ENCODE peak calls at places on chromosomes 6 and 20, in eight cellular contexts. One of them, this sample, is unnamed.

GRCh38 chr6:139568157-139568955 is 193.9 kb upstream of the CITED2 start:
- DNase-seq in hippocampal formation: no peak
- DNase-seq in head of caudate nucleus: no peak
- DNase-seq in anterior cingulate cortex: no peak
- DNase-seq in NCI-H345: no peak
- DNase-seq in PC-9: no peak
- DNase-seq in iris pigment epithelial cell: no peak
- DNase-seq in HS-5: no peak
- DNase-seq in this sample: no peak

GRCh38 chr6:139355172-139355571 is 19.3 kb downstream of the CITED2 start:
- DNase-seq in hippocampal formation: no peak
- DNase-seq in head of caudate nucleus: no peak
- DNase-seq in anterior cingulate cortex: no peak
- DNase-seq in NCI-H345: no peak
- DNase-seq in PC-9: no peak
- DNase-seq in iris pigment epithelial cell: no peak
- DNase-seq in HS-5: no peak
- DNase-seq in this sample: no peak

GRCh38 chr6:27605401-27606342 is 132.8 kb upstream of the ZNF184 start:
- DNase-seq in hippocampal formation: no peak
- DNase-seq in head of caudate nucleus: no peak
- DNase-seq in anterior cingulate cortex: no peak
- DNase-seq in NCI-H345: no peak
- DNase-seq in PC-9: peak; percentile 83
- DNase-seq in iris pigment epithelial cell: peak; percentile 86
- DNase-seq in HS-5: peak; percentile 82
- DNase-seq in this sample: no peak

GRCh38 chr6:166495487-166496314 is 90.8 kb downstream of the RAMACL start:
- DNase-seq in hippocampal formation: no peak
- DNase-seq in head of caudate nucleus: no peak
- DNase-seq in anterior cingulate cortex: no peak
- DNase-seq in NCI-H345: no peak
- DNase-seq in PC-9: no peak
- DNase-seq in iris pigment epithelial cell: no peak
- DNase-seq in HS-5: no peak
- DNase-seq in this sample: no peak

GRCh38 chr6:35024601-35025054 is 116.5 kb downstream of the TCP11 start:
- DNase-seq in hippocampal formation: peak; percentile 42
- DNase-seq in head of caudate nucleus: peak; percentile 63
- DNase-seq in anterior cingulate cortex: no peak
- DNase-seq in NCI-H345: peak; percentile 77
- DNase-seq in PC-9: peak; percentile 61
- DNase-seq in iris pigment epithelial cell: peak; percentile 62
- DNase-seq in HS-5: peak; percentile 13
- DNase-seq in this sample: no peak

GRCh38 chr6:111114484-111114883 is 27.2 kb downstream of the SLC16A10 start:
- DNase-seq in hippocampal formation: no peak
- DNase-seq in head of caudate nucleus: no peak
- DNase-seq in anterior cingulate cortex: no peak
- DNase-seq in NCI-H345: no peak
- DNase-seq in PC-9: no peak
- DNase-seq in iris pigment epithelial cell: peak; percentile 36
- DNase-seq in HS-5: no peak
- DNase-seq in this sample: no peak

GRCh38 chr6:20680697-20681165 is 146.5 kb downstream of the CDKAL1 start:
- DNase-seq in hippocampal formation: no peak
- DNase-seq in head of caudate nucleus: no peak
- DNase-seq in anterior cingulate cortex: no peak
- DNase-seq in NCI-H345: no peak
- DNase-seq in PC-9: no peak
- DNase-seq in iris pigment epithelial cell: peak; percentile 37
- DNase-seq in HS-5: no peak
- DNase-seq in this sample: no peak

GRCh38 chr20:21301940-21302644 is 1.0 kb upstream of the XRN2 start:
- DNase-seq in hippocampal formation: no peak
- DNase-seq in head of caudate nucleus: no peak
- DNase-seq in anterior cingulate cortex: no peak
- DNase-seq in NCI-H345: no peak
- DNase-seq in PC-9: no peak
- DNase-seq in iris pigment epithelial cell: no peak
- DNase-seq in HS-5: no peak
- DNase-seq in this sample: no peak

GRCh38 chr20:3714092-3714491 is 1.7 kb upstream of the SIGLEC1 start:
- DNase-seq in hippocampal formation: peak; percentile 14
- DNase-seq in head of caudate nucleus: no peak
- DNase-seq in anterior cingulate cortex: no peak
- DNase-seq in NCI-H345: no peak
- DNase-seq in PC-9: no peak
- DNase-seq in iris pigment epithelial cell: no peak
- DNase-seq in HS-5: no peak
- DNase-seq in this sample: no peak

GRCh38 chr6:53066059-53066406 is 829 bp downstream of the FBXO9 start:
- DNase-seq in hippocampal formation: no peak
- DNase-seq in head of caudate nucleus: peak; percentile 33
- DNase-seq in anterior cingulate cortex: peak; percentile 37
- DNase-seq in NCI-H345: peak; percentile 34
- DNase-seq in PC-9: peak; percentile 29
- DNase-seq in iris pigment epithelial cell: peak; percentile 36
- DNase-seq in HS-5: no peak
- DNase-seq in this sample: no peak

GRCh38 chr6:13355969-13356368 is 27.6 kb upstream of the TBC1D7 start:
- DNase-seq in hippocampal formation: no peak
- DNase-seq in head of caudate nucleus: no peak
- DNase-seq in anterior cingulate cortex: no peak
- DNase-seq in NCI-H345: no peak
- DNase-seq in PC-9: no peak
- DNase-seq in iris pigment epithelial cell: no peak
- DNase-seq in HS-5: no peak
- DNase-seq in this sample: no peak

GRCh38 chr20:45450097-45450818 is 19.3 kb upstream of the WFDC2 start:
- DNase-seq in hippocampal formation: no peak
- DNase-seq in head of caudate nucleus: peak; percentile 16
- DNase-seq in anterior cingulate cortex: no peak
- DNase-seq in NCI-H345: peak; percentile 33
- DNase-seq in PC-9: no peak
- DNase-seq in iris pigment epithelial cell: peak; percentile 54
- DNase-seq in HS-5: peak; percentile 23
- DNase-seq in this sample: no peak

GRCh38 chr6:110618591-110619267 is 142.3 kb upstream of the SLC22A16 start:
- DNase-seq in hippocampal formation: no peak
- DNase-seq in head of caudate nucleus: peak; percentile 36
- DNase-seq in anterior cingulate cortex: no peak
- DNase-seq in NCI-H345: no peak
- DNase-seq in PC-9: no peak
- DNase-seq in iris pigment epithelial cell: peak; percentile 22
- DNase-seq in HS-5: no peak
- DNase-seq in this sample: no peak

GRCh38 chr20:40195742-40196141 is 493.3 kb downstream of the MAFB start:
- DNase-seq in hippocampal formation: no peak
- DNase-seq in head of caudate nucleus: no peak
- DNase-seq in anterior cingulate cortex: no peak
- DNase-seq in NCI-H345: no peak
- DNase-seq in PC-9: no peak
- DNase-seq in iris pigment epithelial cell: no peak
- DNase-seq in HS-5: no peak
- DNase-seq in this sample: no peak

GRCh38 chr6:84050408-84050807 is 16.8 kb downstream of the MRAP2 start:
- DNase-seq in hippocampal formation: no peak
- DNase-seq in head of caudate nucleus: no peak
- DNase-seq in anterior cingulate cortex: no peak
- DNase-seq in NCI-H345: no peak
- DNase-seq in PC-9: no peak
- DNase-seq in iris pigment epithelial cell: no peak
- DNase-seq in HS-5: no peak
- DNase-seq in this sample: no peak

GRCh38 chr20:41499961-41500725 is 118.0 kb downstream of the CHD6 start:
- DNase-seq in hippocampal formation: no peak
- DNase-seq in head of caudate nucleus: no peak
- DNase-seq in anterior cingulate cortex: no peak
- DNase-seq in NCI-H345: peak; percentile 87
- DNase-seq in PC-9: no peak
- DNase-seq in iris pigment epithelial cell: peak; percentile 66
- DNase-seq in HS-5: no peak
- DNase-seq in this sample: no peak

GRCh38 chr6:80605165-80605989 is 498.9 kb downstream of the BCKDHB start:
- DNase-seq in hippocampal formation: no peak
- DNase-seq in head of caudate nucleus: no peak
- DNase-seq in anterior cingulate cortex: no peak
- DNase-seq in NCI-H345: peak; percentile 33
- DNase-seq in PC-9: no peak
- DNase-seq in iris pigment epithelial cell: peak; percentile 69
- DNase-seq in HS-5: peak; percentile 64
- DNase-seq in this sample: no peak

GRCh38 chr6:139539852-139540251 is 165.4 kb upstream of the CITED2 start:
- DNase-seq in hippocampal formation: no peak
- DNase-seq in head of caudate nucleus: no peak
- DNase-seq in anterior cingulate cortex: no peak
- DNase-seq in NCI-H345: no peak
- DNase-seq in PC-9: peak; percentile 74
- DNase-seq in iris pigment epithelial cell: peak; percentile 99
- DNase-seq in HS-5: peak; percentile 90
- DNase-seq in this sample: no peak

GRCh38 chr6:40627316-40627715 is 40.2 kb upstream of the LRFN2 start:
- DNase-seq in hippocampal formation: no peak
- DNase-seq in head of caudate nucleus: no peak
- DNase-seq in anterior cingulate cortex: no peak
- DNase-seq in NCI-H345: no peak
- DNase-seq in PC-9: no peak
- DNase-seq in iris pigment epithelial cell: no peak
- DNase-seq in HS-5: no peak
- DNase-seq in this sample: no peak

GRCh38 chr6:78483546-78483945 is 383.8 kb upstream of the IRAK1BP1 start:
- DNase-seq in hippocampal formation: no peak
- DNase-seq in head of caudate nucleus: no peak
- DNase-seq in anterior cingulate cortex: no peak
- DNase-seq in NCI-H345: no peak
- DNase-seq in PC-9: no peak
- DNase-seq in iris pigment epithelial cell: peak; percentile 44
- DNase-seq in HS-5: no peak
- DNase-seq in this sample: no peak

GRCh38 chr6:135922170-135922569 is 70.7 kb downstream of the PDE7B start:
- DNase-seq in hippocampal formation: no peak
- DNase-seq in head of caudate nucleus: peak; percentile 32
- DNase-seq in anterior cingulate cortex: no peak
- DNase-seq in NCI-H345: no peak
- DNase-seq in PC-9: peak; percentile 52
- DNase-seq in iris pigment epithelial cell: peak; percentile 95
- DNase-seq in HS-5: peak; percentile 98
- DNase-seq in this sample: peak; percentile 89

GRCh38 chr6:121726596-121726995 is 291.1 kb downstream of the GJA1 start:
- DNase-seq in hippocampal formation: no peak
- DNase-seq in head of caudate nucleus: no peak
- DNase-seq in anterior cingulate cortex: no peak
- DNase-seq in NCI-H345: no peak
- DNase-seq in PC-9: no peak
- DNase-seq in iris pigment epithelial cell: peak; percentile 40
- DNase-seq in HS-5: no peak
- DNase-seq in this sample: no peak

GRCh38 chr6:137808191-137808590 is 58.9 kb upstream of the TNFAIP3 start:
- DNase-seq in hippocampal formation: no peak
- DNase-seq in head of caudate nucleus: no peak
- DNase-seq in anterior cingulate cortex: no peak
- DNase-seq in NCI-H345: no peak
- DNase-seq in PC-9: no peak
- DNase-seq in iris pigment epithelial cell: peak; percentile 48
- DNase-seq in HS-5: peak; percentile 83
- DNase-seq in this sample: no peak

GRCh38 chr20:53943522-53944291 is 126.7 kb downstream of the BCAS1 start:
- DNase-seq in hippocampal formation: no peak
- DNase-seq in head of caudate nucleus: peak; percentile 33
- DNase-seq in anterior cingulate cortex: no peak
- DNase-seq in NCI-H345: no peak
- DNase-seq in PC-9: peak; percentile 17
- DNase-seq in iris pigment epithelial cell: peak; percentile 43
- DNase-seq in HS-5: no peak
- DNase-seq in this sample: no peak

GRCh38 chr20:23661002-23661429 is 23.3 kb upstream of the CST3 start:
- DNase-seq in hippocampal formation: no peak
- DNase-seq in head of caudate nucleus: no peak
- DNase-seq in anterior cingulate cortex: no peak
- DNase-seq in NCI-H345: no peak
- DNase-seq in PC-9: no peak
- DNase-seq in iris pigment epithelial cell: no peak
- DNase-seq in HS-5: no peak
- DNase-seq in this sample: no peak

GRCh38 chr6:37482356-37483292 is 17.1 kb downstream of the CCDC167 start:
- DNase-seq in hippocampal formation: no peak
- DNase-seq in head of caudate nucleus: no peak
- DNase-seq in anterior cingulate cortex: no peak
- DNase-seq in NCI-H345: no peak
- DNase-seq in PC-9: no peak
- DNase-seq in iris pigment epithelial cell: no peak
- DNase-seq in HS-5: no peak
- DNase-seq in this sample: no peak

GRCh38 chr20:16005612-16006493 is 567.4 kb downstream of the KIF16B start:
- DNase-seq in hippocampal formation: no peak
- DNase-seq in head of caudate nucleus: no peak
- DNase-seq in anterior cingulate cortex: no peak
- DNase-seq in NCI-H345: no peak
- DNase-seq in PC-9: no peak
- DNase-seq in iris pigment epithelial cell: no peak
- DNase-seq in HS-5: no peak
- DNase-seq in this sample: no peak

GRCh38 chr6:111874030-111874425 is 776 bp upstream of the FYN start:
- DNase-seq in hippocampal formation: no peak
- DNase-seq in head of caudate nucleus: no peak
- DNase-seq in anterior cingulate cortex: no peak
- DNase-seq in NCI-H345: peak; percentile 31
- DNase-seq in PC-9: peak; percentile 31
- DNase-seq in iris pigment epithelial cell: peak; percentile 49
- DNase-seq in HS-5: no peak
- DNase-seq in this sample: no peak

GRCh38 chr20:57262244-57263126 is 4.0 kb downstream of the BMP7 start:
- DNase-seq in hippocampal formation: no peak
- DNase-seq in head of caudate nucleus: no peak
- DNase-seq in anterior cingulate cortex: no peak
- DNase-seq in NCI-H345: no peak
- DNase-seq in PC-9: no peak
- DNase-seq in iris pigment epithelial cell: no peak
- DNase-seq in HS-5: no peak
- DNase-seq in this sample: no peak

GRCh38 chr6:13696226-13696625 is 15.4 kb downstream of the RANBP9 start:
- DNase-seq in hippocampal formation: no peak
- DNase-seq in head of caudate nucleus: no peak
- DNase-seq in anterior cingulate cortex: no peak
- DNase-seq in NCI-H345: no peak
- DNase-seq in PC-9: no peak
- DNase-seq in iris pigment epithelial cell: peak; percentile 77
- DNase-seq in HS-5: peak; percentile 80
- DNase-seq in this sample: no peak

GRCh38 chr6:158668707-158669103 is 18.9 kb downstream of the SYTL3 start:
- DNase-seq in hippocampal formation: no peak
- DNase-seq in head of caudate nucleus: no peak
- DNase-seq in anterior cingulate cortex: no peak
- DNase-seq in NCI-H345: no peak
- DNase-seq in PC-9: no peak
- DNase-seq in iris pigment epithelial cell: no peak
- DNase-seq in HS-5: no peak
- DNase-seq in this sample: no peak

GRCh38 chr6:159871911-159872310 is 18.9 kb upstream of the MAS1 start:
- DNase-seq in hippocampal formation: no peak
- DNase-seq in head of caudate nucleus: peak; percentile 60
- DNase-seq in anterior cingulate cortex: no peak
- DNase-seq in NCI-H345: no peak
- DNase-seq in PC-9: no peak
- DNase-seq in iris pigment epithelial cell: peak; percentile 22
- DNase-seq in HS-5: no peak
- DNase-seq in this sample: no peak

GRCh38 chr6:108684809-108685329 is 124.2 kb downstream of the FOXO3 start:
- DNase-seq in hippocampal formation: no peak
- DNase-seq in head of caudate nucleus: no peak
- DNase-seq in anterior cingulate cortex: no peak
- DNase-seq in NCI-H345: no peak
- DNase-seq in PC-9: peak; percentile 56
- DNase-seq in iris pigment epithelial cell: peak; percentile 71
- DNase-seq in HS-5: no peak
- DNase-seq in this sample: no peak

GRCh38 chr6:117463762-117464665 is 18.5 kb upstream of the DCBLD1 start:
- DNase-seq in hippocampal formation: no peak
- DNase-seq in head of caudate nucleus: no peak
- DNase-seq in anterior cingulate cortex: no peak
- DNase-seq in NCI-H345: no peak
- DNase-seq in PC-9: peak; percentile 12
- DNase-seq in iris pigment epithelial cell: peak; percentile 79
- DNase-seq in HS-5: peak; percentile 68
- DNase-seq in this sample: no peak